ENCODE peak calls at places on chromosomes 5 and 9, in six cellular contexts. J is choroid plexus epithelial cell, Q is adrenal gland, X is fibroblast of the aortic adventitia, G is tibial artery, K is uterus. F is an unnamed sample.

GRCh38 chr9:134325813-134326753 is at the start of gene RXRA:
- DNase-seq in J (peak), X (peak), Q (peak), G (peak), K (peak), F (peak)

GRCh38 chr9:83477571-83477970 is 60.6 kb downstream of the FRMD3 start:
- DNase-seq in J (peak), Q (no peak), G (no peak), K (no peak), X (no peak), F (no peak)

GRCh38 chr5:149789835-149790234 is 59.7 kb downstream of the PPARGC1B start:
- DNase-seq in X (no peak), Q (peak), K (no peak), J (no peak), G (no peak), F (no peak)

GRCh38 chr5:32027717-32028321 is 146.3 kb downstream of the GOLPH3 start:
- DNase-seq in K (peak), Q (peak), J (peak), G (peak), X (peak), F (peak)

GRCh38 chr5:115363879-115364278 is 67.4 kb upstream of the CCDC112 start:
- DNase-seq in Q (no peak), X (peak), J (no peak), G (no peak), K (no peak), F (no peak)

GRCh38 chr5:109825450-109825849 is 135.7 kb downstream of the MAN2A1 start:
- DNase-seq in J (peak), K (no peak), G (no peak), Q (no peak), X (no peak), F (no peak)

GRCh38 chr9:95435074-95435728 is 81.6 kb downstream of the PTCH1 start:
- DNase-seq in X (no peak), Q (no peak), J (no peak), K (no peak), G (no peak), F (no peak)

GRCh38 chr5:136132557-136133415 is at the start of gene SMAD5:
- DNase-seq in X (peak), G (peak), K (peak), J (peak), Q (peak), F (peak)

GRCh38 chr5:159864885-159865622 is 51.2 kb upstream of the ADRA1B start:
- DNase-seq in Q (no peak), X (peak), K (no peak), G (no peak), J (no peak), F (peak)

GRCh38 chr9:36074870-36075532 is 38.3 kb downstream of the RECK start:
- DNase-seq in G (peak), Q (peak), X (peak), J (peak), K (peak), F (peak)

GRCh38 chr9:122076117-122076516 is 17.0 kb downstream of the TTLL11 start:
- DNase-seq in J (no peak), G (no peak), Q (no peak), K (no peak), X (no peak), F (no peak)

GRCh38 chr9:114156658-114157421 is 1.5 kb downstream of the COL27A1 start:
- DNase-seq in J (peak), K (peak), X (peak), G (peak), Q (peak), F (peak)

GRCh38 chr5:71492817-71493615 is 37.6 kb downstream of the BDP1 start:
- DNase-seq in X (no peak), J (no peak), Q (no peak), K (no peak), G (no peak), F (no peak)

GRCh38 chr5:83654427-83654994 is 66.1 kb downstream of the HAPLN1 start:
- DNase-seq in K (no peak), Q (no peak), G (no peak), X (no peak), J (peak), F (no peak)

GRCh38 chr9:16312116-16312515 is 558.4 kb downstream of the BNC2 start:
- DNase-seq in J (peak), X (peak), Q (no peak), K (no peak), G (no peak), F (peak)

GRCh38 chr9:128555180-128555721 is 2.9 kb downstream of the SPTAN1 start:
- DNase-seq in K (no peak), X (peak), G (no peak), Q (peak), J (peak), F (peak)

GRCh38 chr5:175629231-175629630 is 28.6 kb upstream of the HRH2 start:
- DNase-seq in X (no peak), J (no peak), G (no peak), Q (no peak), K (no peak), F (no peak)

GRCh38 chr5:135667662-135668061 is 88.9 kb upstream of the CXCL14 start:
- DNase-seq in X (no peak), G (no peak), J (no peak), K (no peak), Q (no peak), F (no peak)

GRCh38 chr9:135906291-135907005 is 898 bp downstream of the CAMSAP1 start:
- DNase-seq in Q (no peak), K (peak), J (peak), G (no peak), X (peak), F (peak)

GRCh38 chr5:174518512-174518911 is 205.9 kb upstream of the MSX2 start:
- DNase-seq in K (no peak), G (no peak), Q (no peak), J (no peak), X (no peak), F (no peak)

GRCh38 chr9:128845186-128845931 is 15.8 kb upstream of the SPOUT1 start:
- DNase-seq in K (no peak), G (no peak), Q (no peak), X (no peak), J (peak), F (no peak)

GRCh38 chr9:135043345-135043744 is 44.1 kb upstream of the OLFM1 start:
- DNase-seq in K (no peak), G (peak), J (no peak), Q (no peak), X (no peak), F (no peak)

GRCh38 chr5:41772071-41772470 is 98.2 kb downstream of the OXCT1 start:
- DNase-seq in X (no peak), J (peak), Q (no peak), K (no peak), G (no peak), F (no peak)

GRCh38 chr5:169641253-169641652 is 4.2 kb downstream of the DOCK2 start:
- DNase-seq in X (peak), K (no peak), Q (no peak), J (peak), G (no peak), F (peak)

GRCh38 chr9:73269430-73270101 is 117.9 kb downstream of the ANXA1 start:
- DNase-seq in K (no peak), J (peak), G (no peak), Q (no peak), X (peak), F (peak)

GRCh38 chr9:130143974-130144373 is 28.2 kb upstream of the NCS1 start:
- DNase-seq in G (peak), X (peak), Q (peak), J (no peak), K (peak), F (peak)

DNA sequence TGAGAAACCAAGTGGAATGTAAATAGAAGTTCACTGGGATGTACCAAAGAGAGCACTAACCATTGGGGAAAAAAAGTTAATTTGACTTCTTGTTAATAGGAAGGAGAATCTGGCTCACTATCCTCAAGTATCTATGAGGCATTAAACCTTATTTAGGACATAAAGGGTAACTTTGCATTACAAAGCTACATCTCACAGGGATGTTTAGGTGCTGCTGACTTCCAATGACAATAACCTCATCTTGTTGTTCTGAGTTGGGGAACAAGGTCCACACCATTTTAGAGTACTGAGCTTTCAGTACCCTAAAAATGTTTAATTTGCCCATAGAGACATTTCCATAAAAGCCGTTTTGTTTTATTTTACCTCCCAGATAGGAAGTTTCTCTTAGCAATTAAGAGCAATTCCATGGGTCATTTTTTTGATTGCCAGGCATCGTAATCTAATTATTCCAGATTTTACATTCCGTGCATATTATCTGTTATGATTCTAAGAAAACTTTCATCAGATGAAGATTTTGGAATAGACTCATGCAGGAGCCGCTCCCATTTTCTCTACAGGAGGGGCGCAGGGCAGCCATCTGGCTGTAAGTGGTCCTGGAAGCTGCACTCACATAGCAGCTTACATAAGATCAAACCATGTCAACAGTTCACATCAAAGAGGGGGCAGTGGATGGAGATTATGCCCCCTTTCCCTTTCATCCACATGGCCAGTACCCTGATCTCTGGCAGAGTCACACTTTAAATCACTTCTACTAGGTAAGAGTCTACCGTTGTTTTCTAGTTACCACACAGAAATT is 73.5 kb upstream of the PCA3 start:
- DNase-seq in J (peak), G (no peak), Q (no peak), K (no peak), X (no peak), F (no peak)
- H3K4me3 ChIP-seq in J (no peak), G (no peak), Q (no peak), K (no peak), X (no peak), F (no peak)

DNA sequence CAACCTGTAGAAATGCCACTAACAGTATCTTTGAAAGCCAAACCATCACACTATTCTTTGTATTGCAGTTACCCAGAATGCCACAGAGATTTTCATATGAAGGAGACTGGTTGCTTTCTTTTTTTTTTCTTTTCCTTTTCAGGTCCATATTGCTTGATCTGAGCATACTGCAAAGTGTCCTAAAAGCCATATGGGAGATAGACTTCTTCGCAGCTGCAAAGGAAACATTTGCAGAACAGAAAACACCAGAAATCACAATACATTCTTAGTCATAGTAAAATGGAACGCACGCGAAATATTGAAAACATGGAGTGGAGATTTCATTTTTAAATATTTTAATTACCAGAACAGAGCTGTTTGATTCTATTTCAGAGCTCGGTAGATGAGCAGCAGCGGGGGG is 284.1 kb downstream of the NFIB start:
- DNase-seq in J (peak), Q (no peak), K (no peak), X (peak), G (no peak), F (no peak)
- H3K4me3 ChIP-seq in J (peak), Q (no peak), K (no peak), X (no peak), G (peak), F (peak)

GRCh38 chr5:140556438-140556837 is 835 bp downstream of the SRA1 start:
- DNase-seq in G (no peak), X (peak), Q (no peak), J (peak), K (no peak), F (peak)

GRCh38 chr5:140557136-140557805 is at the start of gene SRA1:
- DNase-seq in G (peak), J (peak), Q (peak), X (peak), K (peak), F (peak)

GRCh38 chr5:140557965-140558364 is 692 bp upstream of the SRA1 start:
- DNase-seq in Q (no peak), G (no peak), X (no peak), J (no peak), K (no peak), F (no peak)

GRCh38 chr5:140554454-140554853 is 2.8 kb downstream of the SRA1 start:
- DNase-seq in X (peak), J (peak), Q (no peak), G (no peak), K (no peak), F (peak)

GRCh38 chr5:140555747-140556312 is 1.4 kb downstream of the SRA1 start:
- DNase-seq in K (no peak), J (no peak), Q (no peak), G (no peak), X (no peak), F (no peak)
- H3K4me3 ChIP-seq in K (no peak), J (peak), Q (no peak), G (peak), X (peak), F (peak)

GRCh38 chr5:59893436-59894227 is at the start of gene PDE4D:
- DNase-seq in K (peak), Q (peak), X (peak), J (peak), G (peak), F (peak)

GRCh38 chr5:59897075-59897474 is 3.5 kb upstream of the PDE4D start:
- DNase-seq in K (no peak), Q (no peak), X (no peak), G (no peak), J (no peak), F (no peak)

GRCh38 chr5:59887274-59887673 is 6.3 kb downstream of the PDE4D start:
- DNase-seq in J (peak), X (no peak), G (no peak), K (no peak), Q (no peak), F (peak)

GRCh38 chr5:59893061-59893435 is 478 bp downstream of the PDE4D start:
- DNase-seq in X (no peak), J (no peak), Q (no peak), K (no peak), G (no peak), F (no peak)
- H3K4me3 ChIP-seq in X (no peak), J (peak), Q (no peak), K (no peak), G (peak), F (peak)

DNA sequence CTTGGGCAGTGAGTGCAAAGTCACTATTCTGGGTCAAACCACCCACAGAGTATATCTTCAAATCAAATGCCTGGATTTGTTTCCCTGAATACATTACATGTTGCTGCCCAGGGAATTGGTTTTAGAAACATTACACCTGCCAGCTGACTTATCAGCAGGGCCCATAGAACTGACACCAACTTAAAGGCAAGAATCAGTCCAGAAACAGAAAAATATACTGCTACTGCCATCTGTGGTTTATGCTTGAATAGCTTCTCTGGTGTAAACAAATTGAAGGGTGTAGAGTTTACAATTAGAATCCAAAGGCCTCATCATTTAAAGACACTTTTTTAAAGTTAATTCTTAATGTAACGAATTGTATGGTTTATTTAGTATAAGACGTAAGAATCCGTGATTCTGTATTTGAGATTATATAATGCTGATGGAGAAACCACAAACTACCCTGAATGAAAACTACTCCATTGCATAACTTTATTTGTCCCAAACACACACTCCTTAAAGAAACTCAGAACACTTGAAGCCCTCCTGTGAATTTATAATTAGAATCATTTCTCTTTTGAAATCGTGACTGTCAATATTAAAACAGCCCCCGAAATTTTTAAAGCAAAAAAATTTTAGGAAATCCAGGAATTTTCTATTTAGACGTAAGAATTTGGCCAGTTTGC is 6.2 kb downstream of the NR6A1 start:
- DNase-seq in J (peak), G (no peak), Q (no peak), X (peak), K (no peak), F (peak)
- H3K4me3 ChIP-seq in J (no peak), G (no peak), Q (no peak), X (no peak), K (no peak), F (no peak)

F was measured in fibroblast of villous mesenchyme.